ENCODE peak calls at places on chromosomes 1 and 21, in six cellular contexts. M is breast epithelium, S is body of pancreas, P is right lobe of liver, N is A549, R is stomach. K is an unnamed sample. For H3K9me3, the result is how much of the 10 kb centered on the place peaks cover.

GRCh38 chr1:93081716-93082115 is 2.6 kb downstream of the MTF2 start:
- DNase-seq in N (no peak), R (no peak), S (no peak), M (no peak), P (no peak), K (no peak)

GRCh38 chr21:44304041-44304738 is 4.3 kb downstream of the PFKL start:
- DNase-seq in N (no peak), M (no peak), R (no peak), S (no peak), P (no peak), K (no peak)

GRCh38 chr1:157937743-157938142 is 55.7 kb upstream of the KIRREL1 start:
- DNase-seq in P (no peak), R (no peak), M (no peak), N (no peak), S (no peak), K (no peak)

GRCh38 chr1:14415396-14415795 is 183.1 kb upstream of the KAZN start:
- DNase-seq in P (no peak), S (no peak), R (no peak), N (no peak), M (no peak), K (no peak)

GRCh38 chr1:29981586-29982239 is 741.7 kb downstream of the MATN1 start:
- DNase-seq in M (no peak), S (no peak), N (no peak), R (no peak), P (no peak), K (no peak)

GRCh38 chr1:116763787-116764465 is 9.7 kb downstream of the CD2 start:
- DNase-seq in R (peak), P (no peak), S (peak), N (peak), M (no peak), K (no peak)

GRCh38 chr1:212030936-212031528 is 4.3 kb downstream of the INTS7 start:
- DNase-seq in P (no peak), R (no peak), N (peak), M (no peak), S (no peak), K (no peak)

GRCh38 chr1:30515746-30516504 is 207.5 kb downstream of the MATN1 start:
- DNase-seq in P (no peak), R (peak), N (no peak), S (no peak), M (no peak), K (no peak)

GRCh38 chr1:84698718-84699117 is 8.5 kb upstream of the SSX2IP start:
- DNase-seq in M (no peak), P (no peak), N (peak), S (no peak), R (no peak), K (no peak)

GRCh38 chr1:2310332-2311183 is 80.8 kb downstream of the MORN1 start:
- DNase-seq in M (no peak), S (no peak), N (no peak), R (no peak), P (no peak), K (no peak)

GRCh38 chr1:94927405-94928175 is 680 bp upstream of the CNN3 start:
- DNase-seq in R (no peak), P (peak), N (no peak), S (peak), M (peak), K (peak)

GRCh38 chr21:45265721-45266517 is 21.8 kb downstream of the POFUT2 start:
- DNase-seq in P (peak), N (no peak), S (no peak), M (peak), R (peak), K (peak)

GRCh38 chr1:161084205-161084988 is 5.0 kb downstream of the NECTIN4 start:
- DNase-seq in R (no peak), M (no peak), P (no peak), S (no peak), N (no peak), K (no peak)

GRCh38 chr1:202957733-202958543 is at the start of gene ADIPOR1:
- DNase-seq in N (peak), S (peak), R (peak), P (peak), M (peak), K (peak)

GRCh38 chr1:244010191-244010590 is 40.9 kb upstream of the ZBTB18 start:
- DNase-seq in N (peak), M (no peak), S (no peak), R (no peak), P (no peak), K (no peak)

GRCh38 chr1:201291917-201292316 is 8.6 kb downstream of the PKP1 start:
- DNase-seq in M (no peak), P (no peak), S (no peak), N (no peak), R (no peak), K (no peak)

GRCh38 chr1:119960501-119960900 is 64.2 kb upstream of the ADAM30 start:
- DNase-seq in R (no peak), P (no peak), N (no peak), M (no peak), S (no peak), K (no peak)

GRCh38 chr1:19680644-19681043 is 16.0 kb downstream of the HTR6 start:
- DNase-seq in N (no peak), R (no peak), S (no peak), P (no peak), M (no peak), K (no peak)

GRCh38 chr1:209428241-209428921 is 155.1 kb upstream of the CAMK1G start:
- DNase-seq in N (no peak), S (no peak), M (peak), P (no peak), R (no peak), K (no peak)

GRCh38 chr1:201713093-201713810 is 115.7 kb upstream of the IPO9 start:
- DNase-seq in R (peak), S (peak), P (peak), M (peak), N (peak), K (peak)

GRCh38 chr21:39109596-39110210 is 73.5 kb downstream of the PSMG1 start:
- DNase-seq in S (no peak), R (no peak), M (no peak), P (no peak), N (no peak), K (no peak)

GRCh38 chr1:224503161-224504118 is 68.8 kb upstream of the WDR26 start:
- DNase-seq in M (peak), N (peak), R (peak), P (peak), S (peak), K (peak)

GRCh38 chr1:202639500-202639899 is 70.8 kb downstream of the SYT2 start:
- DNase-seq in M (no peak), R (no peak), P (no peak), S (no peak), N (no peak), K (no peak)

GRCh38 chr1:200206340-200206739 is 178.8 kb downstream of the NR5A2 start:
- DNase-seq in M (no peak), S (no peak), P (no peak), R (no peak), N (peak), K (no peak)

GRCh38 chr1:180948357-180948756 is 35.7 kb downstream of the KIAA1614 start:
- DNase-seq in N (no peak), P (peak), S (no peak), R (no peak), M (peak), K (no peak)

GRCh38 chr1:201191723-201192477 is 1.3 kb downstream of the IGFN1 start:
- DNase-seq in S (no peak), M (no peak), P (no peak), R (no peak), N (peak), K (no peak)

GRCh38 chr1:226202246-226202645 is 15.7 kb upstream of the ACBD3 start:
- DNase-seq in N (no peak), S (no peak), P (no peak), M (no peak), R (no peak), K (no peak)

GRCh38 chr1:45954401-45954847 is 151.0 kb downstream of the MAST2 start:
- DNase-seq in R (no peak), M (no peak), N (peak), P (no peak), S (no peak), K (no peak)

GRCh38 chr1:207018707-207019106 is 13.8 kb downstream of the C1orf116 start:
- DNase-seq in S (no peak), R (no peak), P (no peak), M (no peak), N (no peak), K (no peak)

GRCh38 chr21:42039470-42039901 is 29.3 kb upstream of the ZBTB21 start:
- DNase-seq in R (no peak), P (peak), M (peak), S (peak), N (no peak), K (no peak)

GRCh38 chr21:26739189-26739588 is 106.0 kb downstream of the ADAMTS1 start:
- DNase-seq in S (no peak), M (no peak), N (no peak), R (no peak), P (no peak), K (no peak)

GRCh38 chr1:30903343-30904034 is 5.1 kb downstream of the SDC3 start:
- DNase-seq in M (no peak), R (no peak), N (no peak), S (no peak), P (peak), K (no peak)

GRCh38 chr1:152753586-152753985 is 4.2 kb upstream of the KPRP start:
- DNase-seq in R (no peak), S (no peak), N (no peak), M (no peak), P (no peak), K (no peak)
- H3K9me3 ChIP-seq in R (under half), S (under half), N (under half), M (under half), P (under half), K (under half)

GRCh38 chr1:204506969-204507316 is 9.3 kb upstream of the MDM4 start:
- DNase-seq in M (peak), S (peak), R (peak), P (no peak), N (peak), K (peak)
- TF ChIP-seq POLR2A in M (no peak), S (no peak), R (no peak), P (no peak), N (no peak), K (no peak)

DNA sequence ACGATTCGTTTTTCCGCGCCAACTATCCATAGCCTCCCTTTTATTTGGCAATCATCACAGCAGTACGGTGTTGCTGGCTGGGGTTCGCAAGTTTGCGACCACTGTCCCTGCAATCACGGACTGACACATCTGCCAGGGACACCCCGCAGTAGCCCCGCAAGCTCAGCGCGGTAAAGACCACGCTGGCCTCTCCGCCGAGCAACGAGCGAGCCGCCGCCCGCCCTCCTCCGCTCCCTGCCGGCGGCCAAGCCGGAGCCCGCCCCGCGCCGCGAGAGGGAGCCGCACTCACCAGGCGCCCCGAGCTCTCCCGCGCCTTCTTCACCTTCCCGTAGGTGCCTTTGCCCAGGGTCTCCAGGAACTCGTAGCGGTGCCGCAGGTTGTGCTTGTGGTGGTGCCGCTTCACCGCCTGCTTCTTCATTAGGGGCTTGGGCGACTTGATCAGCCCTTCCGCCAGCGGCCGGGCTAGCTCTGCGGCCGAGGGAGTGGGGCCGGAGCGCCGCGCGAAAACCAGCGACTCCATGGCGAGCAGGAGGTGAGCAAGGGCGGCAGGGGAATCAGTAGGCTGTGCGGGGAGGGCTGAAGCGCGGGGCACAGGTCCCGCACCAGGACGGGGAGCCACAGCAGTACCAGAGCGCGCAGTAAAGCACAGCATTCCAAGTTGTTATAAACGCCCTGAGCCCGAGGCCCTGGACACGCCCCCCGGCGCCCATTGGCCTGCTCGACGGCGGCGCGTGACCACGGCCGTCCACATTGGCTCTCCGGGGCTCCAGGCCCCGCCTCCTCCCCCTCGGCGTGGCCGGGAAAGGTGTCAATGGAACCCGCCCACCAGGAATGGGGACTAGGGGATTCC is at the start of gene NUAK2:
- DNase-seq in P (peak), N (peak), R (peak), M (peak), S (peak), K (peak)
- TF ChIP-seq CTCF in P (peak), N (no peak), R (peak), M (no peak), S (no peak), K (peak)

GRCh38 chr1:191615422-191615821 is 542.8 kb upstream of the RGS18 start:
- DNase-seq in S (no peak), P (no peak), R (no peak), M (no peak), N (no peak), K (no peak)
- H3K9me3 ChIP-seq in S (under half), P (under half), R (under half), M (under half), N (under half), K (under half)

GRCh38 chr1:39788758-39789570 is at the start of gene BMP8B:
- DNase-seq in M (peak), N (peak), P (peak), R (peak), S (peak), K (peak)
- TF ChIP-seq POLR2A in M (no peak), N (peak), P (no peak), R (no peak), S (peak), K (peak)

GRCh38 chr21:28518620-28519019 is 474.1 kb downstream of the LTN1 start:
- DNase-seq in P (no peak), M (no peak), R (no peak), S (no peak), N (no peak), K (no peak)

GRCh38 chr21:28516996-28517592 is 475.6 kb downstream of the LTN1 start:
- DNase-seq in M (peak), S (peak), P (peak), N (peak), R (peak), K (peak)

GRCh38 chr21:28523367-28523766 is 469.3 kb downstream of the LTN1 start:
- DNase-seq in S (no peak), R (no peak), M (no peak), P (no peak), N (no peak), K (no peak)

DNA sequence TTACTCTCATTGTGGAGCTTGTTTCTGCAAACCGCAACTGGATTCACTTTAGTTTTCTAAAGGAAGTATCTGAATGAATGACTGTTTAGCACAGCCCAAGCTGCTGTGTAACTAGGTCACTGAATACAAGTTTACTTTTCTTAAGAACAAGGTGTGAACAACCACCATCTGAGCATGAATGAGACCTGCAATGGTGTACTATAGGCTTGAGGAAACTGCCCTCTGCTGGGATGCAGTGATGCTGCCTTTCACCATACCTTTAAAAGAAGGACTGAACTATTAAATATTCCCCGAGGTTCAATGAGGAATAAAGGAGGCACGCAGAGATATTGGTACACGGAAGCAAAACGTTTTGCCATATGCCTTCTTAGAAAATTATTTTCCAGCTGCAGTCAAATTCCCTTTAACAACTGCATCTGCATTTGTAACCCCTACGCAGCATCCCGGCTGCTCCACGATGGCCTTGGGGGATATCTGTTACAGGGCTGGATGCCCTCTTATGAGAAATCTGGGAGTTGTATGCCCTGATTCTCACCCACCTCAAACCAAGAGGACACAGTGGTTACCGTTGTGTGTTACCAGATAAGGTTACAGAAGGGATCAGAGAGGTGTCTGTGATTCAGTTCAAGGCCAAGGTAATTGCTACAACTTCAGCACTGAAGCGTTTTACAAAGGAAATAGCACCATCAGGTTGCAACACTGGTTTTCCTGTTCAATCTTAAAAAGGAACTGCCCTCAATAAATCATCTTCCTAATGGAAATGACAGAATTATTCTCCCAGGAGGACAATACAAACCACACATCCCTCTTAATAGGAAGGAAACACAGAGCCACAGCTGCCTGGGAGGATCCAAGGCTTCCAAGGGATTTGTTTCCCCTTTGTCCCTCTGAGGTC is 470.5 kb downstream of the LTN1 start:
- DNase-seq in N (no peak), R (no peak), M (no peak), P (no peak), S (no peak), K (no peak)
- TF ChIP-seq CTCF in N (no peak), R (peak), M (no peak), P (peak), S (no peak), K (no peak)

DNA sequence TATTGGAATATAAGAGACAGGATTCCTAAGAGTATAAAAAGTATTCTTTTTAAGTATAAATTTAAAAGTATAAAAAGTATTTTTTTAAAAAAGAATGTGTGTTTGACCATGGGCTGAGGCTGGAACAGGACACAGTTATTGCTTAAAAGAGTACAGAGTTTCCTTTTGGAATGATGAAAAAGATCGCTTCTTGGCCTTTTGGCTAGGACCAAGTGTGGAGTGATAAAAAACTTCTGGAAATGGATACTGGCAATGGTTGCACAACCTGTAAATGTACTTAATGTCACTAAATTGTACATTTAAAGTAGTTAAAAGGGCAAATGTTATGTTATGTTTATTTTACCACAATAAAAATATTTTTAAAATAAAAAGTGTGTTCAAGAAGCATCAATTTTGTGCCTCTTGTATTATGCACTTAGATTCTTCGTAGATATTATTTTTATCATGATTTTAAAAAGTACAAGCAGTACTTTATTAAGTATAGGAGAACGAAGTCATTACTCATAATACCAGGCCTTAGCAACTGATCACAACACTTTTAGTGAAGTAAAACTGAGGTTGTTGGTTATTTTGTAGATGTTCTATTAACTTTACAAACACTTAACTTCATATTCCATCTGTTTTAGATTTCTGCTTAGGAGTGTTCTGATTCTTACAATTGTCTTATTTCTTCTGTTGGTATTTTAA is 389.1 kb upstream of the ZP4 start:
- DNase-seq in S (no peak), M (no peak), R (no peak), N (no peak), P (no peak), K (no peak)
- H3K9me3 ChIP-seq in S (under half), M (under half), R (under half), N (under half), P (under half), K (under half)

K was measured in Peyer's patch.